ENCODE peak calls at places on chromosomes 4 and X, in five cellular contexts. K is AG04450, H is Caco-2, E is cardiac septum, M is GM04504. S is an unnamed sample.

GRCh38 chr4:81445196-81445595 is 26.5 kb downstream of the RASGEF1B start:
- DNase-seq in K (no peak), H (no peak), E (no peak), M (no peak), S (no peak)

GRCh38 chr4:168667936-168668335 is 171.1 kb downstream of the PALLD start:
- DNase-seq in K (no peak), H (no peak), E (no peak), M (no peak), S (no peak)

GRCh38 chrX:140123446-140123845 is 158.1 kb upstream of the CXorf66 start:
- DNase-seq in K (no peak), H (no peak), E (no peak), M (no peak), S (no peak)

GRCh38 chr4:185744946-185745345 is 67.0 kb downstream of the SORBS2 start:
- DNase-seq in K (no peak), H (no peak), E (no peak), M (no peak), S (no peak)

GRCh38 chrX:106612403-106612789 is 618 bp downstream of the RADX start:
- DNase-seq in K (no peak), H (no peak), E (no peak), M (no peak), S (no peak)

GRCh38 chrX:9611436-9612145 is 146.7 kb downstream of the TBL1X start:
- DNase-seq in K (no peak), H (no peak), E (no peak), M (no peak), S (no peak)

GRCh38 chrX:10429908-10430307 is 190.5 kb downstream of the MID1 start:
- DNase-seq in K (no peak), H (no peak), E (no peak), M (no peak), S (no peak)

GRCh38 chr4:139207873-139208403 is 30.9 kb upstream of the ELF2 start:
- DNase-seq in K (no peak), H (no peak), E (no peak), M (no peak), S (no peak)

GRCh38 chr4:1611501-1611870 is 72.6 kb downstream of the FAM53A start:
- DNase-seq in K (no peak), H (no peak), E (no peak), M (no peak), S (no peak)

GRCh38 chr4:32145987-32146386 is 1425.8 kb downstream of the PCDH7 start:
- DNase-seq in K (no peak), H (no peak), E (no peak), M (no peak), S (no peak)

GRCh38 chrX:125205918-125206665 is 113.6 kb upstream of the TEX13C start:
- DNase-seq in K (no peak), H (no peak), E (no peak), M (no peak), S (no peak)

GRCh38 chr4:90095000-90095399 is 32.2 kb upstream of the CCSER1 start:
- DNase-seq in K (no peak), H (no peak), E (no peak), M (no peak), S (no peak)

GRCh38 chr4:23135792-23136645 is 443.3 kb downstream of the GBA3 start:
- DNase-seq in K (no peak), H (no peak), E (no peak), M (no peak), S (no peak)

GRCh38 chr4:153541426-153542096 is 75.4 kb downstream of the TMEM131L start:
- DNase-seq in K (peak), H (no peak), E (no peak), M (peak), S (no peak)

GRCh38 chrX:150326843-150327242 is 36.3 kb upstream of the MAMLD1 start:
- DNase-seq in K (no peak), H (no peak), E (no peak), M (no peak), S (no peak)

GRCh38 chrX:43706786-43707185 is 50.7 kb downstream of the MAOA start:
- DNase-seq in K (no peak), H (no peak), E (no peak), M (no peak), S (no peak)

GRCh38 chr4:28369504-28369903 is 1508.9 kb downstream of the STIM2 start:
- DNase-seq in K (no peak), H (no peak), E (no peak), M (no peak), S (no peak)

GRCh38 chr4:127251423-127251822 is 381.3 kb upstream of the INTU start:
- DNase-seq in K (no peak), H (no peak), E (no peak), M (peak), S (no peak)

GRCh38 chrX:9071031-9071650 is 37.2 kb upstream of the FAM9B start:
- DNase-seq in K (no peak), H (no peak), E (no peak), M (no peak), S (no peak)

GRCh38 chr4:27692098-27692679 is 831.5 kb downstream of the STIM2 start:
- DNase-seq in K (no peak), H (peak), E (no peak), M (no peak), S (no peak)

GRCh38 chrX:152428089-152428488 is 23.0 kb downstream of the GABRA3 start:
- DNase-seq in K (no peak), H (no peak), E (no peak), M (no peak), S (no peak)

GRCh38 chrX:155766321-155766720 is 114.8 kb upstream of the VAMP7 start:
- DNase-seq in K (no peak), H (no peak), E (no peak), M (no peak), S (no peak)

GRCh38 chr4:99722662-99723061 is 65.0 kb upstream of the C4orf54 start:
- DNase-seq in K (no peak), H (no peak), E (no peak), M (no peak), S (no peak)